ENCODE peak calls at places on chromosome 4, in four cellular contexts. O, E, I and C are unnamed samples.
A peak's percentile ranks its signal among the peaks of the same experiment; 100 is the strongest.

GRCh38 chr4:10117424-10118354 is 1.1 kb upstream of the WDR1 start:
- DNase-seq in O (no peak), E (peak; percentile 58), I (no peak), C (no peak)

GRCh38 chr4:125749354-125749753 is 434.6 kb downstream of the FAT4 start:
- DNase-seq in O (no peak), E (no peak), I (no peak), C (no peak)

GRCh38 chr4:21699437-21699836 is 249.1 kb downstream of the KCNIP4 start:
- DNase-seq in O (no peak), E (no peak), I (no peak), C (peak; percentile 2)

GRCh38 chr4:126630171-126630570 is 1002.6 kb upstream of the INTU start:
- DNase-seq in O (no peak), E (no peak), I (no peak), C (no peak)

GRCh38 chr4:181677621-181678020 is 565.6 kb upstream of the TENM3 start:
- DNase-seq in O (no peak), E (no peak), I (no peak), C (no peak)

GRCh38 chr4:24551492-24552330 is 32.6 kb downstream of the DHX15 start:
- DNase-seq in O (no peak), E (peak; percentile 61), I (no peak), C (no peak)

GRCh38 chr4:148007303-148007702 is 275.4 kb downstream of the ARHGAP10 start:
- DNase-seq in O (no peak), E (peak; percentile 87), I (no peak), C (peak; percentile 91)

GRCh38 chr4:72430050-72430449 is 139.0 kb downstream of the ADAMTS3 start:
- DNase-seq in O (no peak), E (no peak), I (no peak), C (no peak)

GRCh38 chr4:95508421-95508820 is 40.4 kb downstream of the UNC5C start:
- DNase-seq in O (no peak), E (peak; percentile 60), I (no peak), C (no peak)

GRCh38 chr4:119113033-119113655 is 22.5 kb upstream of the MYOZ2 start:
- DNase-seq in O (no peak), E (peak; percentile 91), I (no peak), C (no peak)

GRCh38 chr4:165207016-165207430 is 338 bp upstream of the KLHL2 start:
- DNase-seq in O (no peak), E (peak; percentile 72), I (no peak), C (no peak)

GRCh38 chr4:16764622-16765021 is 133.8 kb downstream of the LDB2 start:
- DNase-seq in O (no peak), E (peak; percentile 21), I (no peak), C (no peak)

GRCh38 chr4:47210828-47211227 is 179.5 kb downstream of the GABRB1 start:
- DNase-seq in O (no peak), E (no peak), I (no peak), C (no peak)

GRCh38 chr4:112150920-112151319 is 5.7 kb downstream of the FAM241A start:
- DNase-seq in O (no peak), E (no peak), I (no peak), C (no peak)

GRCh38 chr4:112633477-112634235 is 3.1 kb downstream of the ZGRF1 start:
- DNase-seq in O (no peak), E (peak; percentile 48), I (no peak), C (no peak)

GRCh38 chr4:129747756-129748155 is 651.8 kb downstream of the C4orf33 start:
- DNase-seq in O (no peak), E (no peak), I (no peak), C (peak; percentile 15)

GRCh38 chr4:153188966-153189801 is 15.1 kb upstream of the TRIM2 start:
- DNase-seq in O (no peak), E (no peak), I (no peak), C (no peak)

GRCh38 chr4:24557036-24558022 is 27.0 kb downstream of the DHX15 start:
- DNase-seq in O (no peak), E (peak; percentile 27), I (no peak), C (no peak)

GRCh38 chr4:138037716-138038115 is 204.4 kb downstream of the SLC7A11 start:
- DNase-seq in O (no peak), E (no peak), I (no peak), C (no peak)

GRCh38 chr4:167234388-167234881 is at the start of gene SPOCK3:
- DNase-seq in O (peak; percentile 34), E (peak; percentile 41), I (no peak), C (peak; percentile 51)

GRCh38 chr4:6467600-6467999 is 4.8 kb downstream of the PPP2R2C start:
- DNase-seq in O (no peak), E (no peak), I (no peak), C (no peak)

GRCh38 chr4:46506876-46507275 is 116.9 kb upstream of the GABRA2 start:
- DNase-seq in O (no peak), E (no peak), I (no peak), C (no peak)

GRCh38 chr4:180106122-180106521 is 2137.1 kb upstream of the TENM3 start:
- DNase-seq in O (no peak), E (no peak), I (no peak), C (no peak)

GRCh38 chr4:38661371-38661770 is 2.6 kb upstream of the KLF3 start:
- DNase-seq in O (no peak), E (no peak), I (no peak), C (no peak)

GRCh38 chr4:33200377-33200776 is 2480.2 kb downstream of the PCDH7 start:
- DNase-seq in O (no peak), E (no peak), I (no peak), C (no peak)

GRCh38 chr4:98627883-98628282 is 30.5 kb downstream of the TSPAN5 start:
- DNase-seq in O (no peak), E (peak; percentile 64), I (no peak), C (peak; percentile 52)

GRCh38 chr4:24747234-24747975 is 48.0 kb upstream of the SOD3 start:
- DNase-seq in O (no peak), E (no peak), I (no peak), C (no peak)

GRCh38 chr4:40281913-40282312 is 53.2 kb upstream of the CHRNA9 start:
- DNase-seq in O (no peak), E (no peak), I (no peak), C (no peak)

GRCh38 chr4:185775792-185776555 is 36.0 kb downstream of the SORBS2 start:
- DNase-seq in O (peak; percentile 59), E (no peak), I (no peak), C (no peak)
- H3K4me3 ChIP-seq in O (peak overlapping the region; percentile 20), E (no peak overlapping the region), I (peak overlapping the region; percentile 72), C (peak overlapping the region; percentile 11)

GRCh38 chr4:86250616-86251015 is 109.2 kb downstream of the MAPK10 start:
- DNase-seq in O (no peak), E (no peak), I (no peak), C (no peak)

GRCh38 chr4:86247906-86248305 is 111.9 kb downstream of the MAPK10 start:
- DNase-seq in O (no peak), E (no peak), I (no peak), C (no peak)

GRCh38 chr4:86249074-86249473 is 110.8 kb downstream of the MAPK10 start:
- DNase-seq in O (no peak), E (no peak), I (no peak), C (no peak)

GRCh38 chr4:86250006-86250405 is 109.8 kb downstream of the MAPK10 start:
- DNase-seq in O (no peak), E (no peak), I (no peak), C (no peak)

GRCh38 chr4:86247328-86247727 is 112.5 kb downstream of the MAPK10 start:
- DNase-seq in O (no peak), E (no peak), I (no peak), C (no peak)
- H3K36me3 ChIP-seq in O (no peaks in the 10 kb centered on the region), E (no peaks in the 10 kb centered on the region), I (no peaks in the 10 kb centered on the region), C (no peaks in the 10 kb centered on the region)

GRCh38 chr4:41934813-41935651 is at the start of gene TMEM33:
- DNase-seq in O (peak; percentile 90), E (peak; percentile 87), I (peak; percentile 44), C (peak; percentile 88)

GRCh38 chr4:41932988-41933387 is 2.2 kb upstream of the TMEM33 start:
- DNase-seq in O (no peak), E (no peak), I (no peak), C (no peak)

GRCh38 chr4:41935652-41936021 is 408 bp downstream of the TMEM33 start:
- DNase-seq in O (no peak), E (no peak), I (no peak), C (no peak)

GRCh38 chr4:41930139-41930831 is 4.9 kb upstream of the TMEM33 start:
- DNase-seq in O (no peak), E (no peak), I (no peak), C (no peak)

GRCh38 chr4:41933997-41934812 is 1.0 kb upstream of the TMEM33 start:
- DNase-seq in O (no peak), E (no peak), I (no peak), C (peak; percentile 49)
- H3K4me3 ChIP-seq in O (no peak overlapping the region), E (no peak overlapping the region), I (peak overlapping the region; percentile 82), C (peak overlapping the region; percentile 98)

GRCh38 chr4:13611283-13611842 is 16.2 kb downstream of the BOD1L1 start:
- DNase-seq in O (no peak), E (no peak), I (no peak), C (no peak)
- H3K36me3 ChIP-seq in O (peaks cover 90% of the 10 kb centered on the region), E (peaks cover 12% of the 10 kb centered on the region), I (peaks cover 64% of the 10 kb centered on the region), C (peaks cover 7% of the 10 kb centered on the region)

DNA sequence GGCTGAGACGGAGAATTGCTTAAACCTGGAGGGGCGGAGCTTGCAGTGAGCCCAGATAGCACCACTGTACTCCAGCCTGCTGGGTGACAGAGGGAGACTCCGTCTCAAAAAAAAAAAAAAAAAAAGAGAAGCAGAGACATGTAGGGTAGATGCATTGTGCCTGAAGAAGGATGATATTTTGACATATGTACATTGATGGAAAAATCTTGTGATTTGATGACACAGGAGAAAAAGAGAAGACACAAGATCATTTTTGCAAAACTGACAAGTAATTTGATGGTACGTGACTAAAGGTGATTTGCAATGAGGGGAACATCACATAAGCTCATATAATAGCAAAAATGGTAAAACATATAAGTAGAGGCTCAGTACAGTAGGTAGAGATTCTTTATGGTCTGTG is 340.1 kb upstream of the FSTL5 start:
- DNase-seq in O (no peak), E (no peak), I (no peak), C (no peak)
- H3K4me3 ChIP-seq in O (no peak overlapping the region), E (no peak overlapping the region), I (no peak overlapping the region), C (no peak overlapping the region)

GRCh38 chr4:82852751-82853053 is 38.3 kb downstream of the SEC31A start:
- DNase-seq in O (no peak), E (no peak), I (no peak), C (no peak)

GRCh38 chr4:82851902-82852750 is 38.8 kb downstream of the SEC31A start:
- DNase-seq in O (no peak), E (peak; percentile 61), I (no peak), C (no peak)

GRCh38 chr4:82848706-82849105 is 42.2 kb downstream of the SEC31A start:
- DNase-seq in O (no peak), E (no peak), I (no peak), C (no peak)

GRCh38 chr4:82850684-82851083 is 40.3 kb downstream of the SEC31A start:
- DNase-seq in O (no peak), E (no peak), I (no peak), C (no peak)

DNA sequence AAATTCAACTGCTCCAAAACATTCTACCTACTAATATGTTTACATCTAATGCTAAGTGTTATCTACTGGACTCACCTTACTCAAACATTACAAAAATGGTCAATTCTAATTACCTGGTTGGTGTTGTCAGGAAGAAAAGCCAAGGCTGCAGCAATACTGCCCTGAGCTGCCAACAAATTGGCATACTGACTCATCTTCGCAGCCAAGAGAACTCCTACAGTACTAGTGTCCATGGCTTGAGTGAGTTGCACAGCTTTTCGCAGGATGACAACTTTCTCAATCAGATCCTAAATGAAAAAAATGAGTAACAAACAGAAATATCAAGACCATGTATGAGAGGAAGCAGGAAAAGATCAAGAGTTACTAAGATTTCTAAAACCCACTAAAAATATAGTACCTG is 39.6 kb downstream of the SEC31A start:
- DNase-seq in O (no peak), E (no peak), I (no peak), C (no peak)
- H3K36me3 ChIP-seq in O (peaks cover 100% of the 10 kb centered on the region), E (peaks cover 23% of the 10 kb centered on the region), I (peaks cover 60% of the 10 kb centered on the region), C (peaks cover 20% of the 10 kb centered on the region)